ENCODE peak calls at places on chromosomes 13 and 19, in six cellular contexts. O is A172, G is SW 1271, N is Peyer's patch, C is T-helper 2 cell, I is brain pericyte. Y is an unnamed sample.

GRCh38 chr19:3370728-3371591 is 4.6 kb downstream of the NFIC start:
- DNase-seq in O (no peak), G (no peak), N (no peak), C (no peak), I (no peak), Y (no peak)

GRCh38 chr13:29621401-29621800 is 25.9 kb upstream of the SLC7A1 start:
- DNase-seq in O (peak), G (no peak), N (no peak), C (no peak), I (no peak), Y (no peak)

GRCh38 chr19:29549105-29550070 is 23.6 kb downstream of the VSTM2B start:
- DNase-seq in O (no peak), G (no peak), N (no peak), C (no peak), I (no peak), Y (no peak)

GRCh38 chr19:32675720-32676185 is at the start of gene RGS9BP:
- DNase-seq in O (peak), G (peak), N (peak), C (peak), I (no peak), Y (peak)

GRCh38 chr13:102721800-102722231 is 27.0 kb upstream of the METTL21C start:
- DNase-seq in O (no peak), G (no peak), N (no peak), C (no peak), I (no peak), Y (no peak)

GRCh38 chr19:29873024-29873800 is 61.4 kb downstream of the CCNE1 start:
- DNase-seq in O (no peak), G (no peak), N (peak), C (peak), I (no peak), Y (no peak)

GRCh38 chr13:43846496-43846895 is 33.0 kb downstream of the CCDC122 start:
- DNase-seq in O (no peak), G (no peak), N (no peak), C (no peak), I (no peak), Y (no peak)

GRCh38 chr13:109156181-109156935 is 526.9 kb downstream of the MYO16 start:
- DNase-seq in O (peak), G (peak), N (no peak), C (no peak), I (no peak), Y (no peak)

GRCh38 chr13:38697628-38698333 is 10.9 kb downstream of the FREM2 start:
- DNase-seq in O (no peak), G (no peak), N (no peak), C (no peak), I (no peak), Y (no peak)

GRCh38 chr13:48965736-48966135 is 10.0 kb upstream of the FNDC3A start:
- DNase-seq in O (no peak), G (no peak), N (no peak), C (no peak), I (no peak), Y (no peak)

GRCh38 chr19:7916137-7916907 is 1.7 kb downstream of the TGFBR3L start:
- DNase-seq in O (no peak), G (no peak), N (peak), C (peak), I (no peak), Y (no peak)